ENCODE peak calls at places on chromosomes 11 and 22, in seven cellular contexts. A, M, E, Y, X, G and S are unnamed samples.

GRCh38 chr11:65854161-65854592 is 3.8 kb downstream of the CFL1 start:
- DNase-seq in A (no peak), M (no peak), E (no peak), Y (no peak), X (no peak), G (no peak), S (no peak)

GRCh38 chr11:121328213-121328966 is 35.8 kb downstream of the SC5D start:
- DNase-seq in A (no peak), M (no peak), E (no peak), Y (no peak), X (no peak), G (no peak), S (no peak)

GRCh38 chr22:31650391-31650790 is 11.6 kb downstream of the PISD start:
- DNase-seq in A (no peak), M (peak), E (no peak), Y (no peak), X (no peak), G (peak), S (no peak)

GRCh38 chr11:73585834-73586575 is 11.9 kb downstream of the FAM168A start:
- DNase-seq in A (no peak), M (peak), E (no peak), Y (no peak), X (no peak), G (peak), S (no peak)

GRCh38 chr11:128135451-128135850 is 451.9 kb downstream of the ETS1 start:
- DNase-seq in A (peak), M (no peak), E (peak), Y (no peak), X (no peak), G (no peak), S (no peak)

GRCh38 chr11:15673408-15673811 is 558.7 kb downstream of the INSC start:
- DNase-seq in A (no peak), M (no peak), E (no peak), Y (no peak), X (peak), G (no peak), S (no peak)

GRCh38 chr11:30868495-30869130 is 282.5 kb upstream of the MPPED2 start:
- DNase-seq in A (no peak), M (no peak), E (no peak), Y (no peak), X (no peak), G (no peak), S (no peak)

GRCh38 chr11:68538025-68538424 is 77.5 kb downstream of the PPP6R3 start:
- DNase-seq in A (no peak), M (no peak), E (no peak), Y (no peak), X (no peak), G (no peak), S (no peak)

GRCh38 chr11:81989093-81989492 is 744.6 kb downstream of the FAM181B start:
- DNase-seq in A (no peak), M (no peak), E (peak), Y (no peak), X (no peak), G (peak), S (no peak)

GRCh38 chr11:66006134-66006890 is 4.0 kb downstream of the BANF1 start:
- DNase-seq in A (no peak), M (no peak), E (no peak), Y (no peak), X (no peak), G (no peak), S (no peak)

GRCh38 chr11:78196661-78197091 is 8.0 kb downstream of the USP35 start:
- DNase-seq in A (no peak), M (no peak), E (no peak), Y (no peak), X (no peak), G (no peak), S (no peak)